ENCODE peak calls at places on chromosomes 4 and X, in ten cellular contexts. One of them, this sample, is unnamed.

GRCh38 chr4:121583396-121583795 is 113.4 kb downstream of the ANXA5 start:
- DNase-seq in GM23338: no peak
- DNase-seq in H1: no peak
- DNase-seq in upper lobe of left lung: no peak
- DNase-seq in stomach: no peak
- DNase-seq in spleen: no peak
- DNase-seq in SK-N-SH: no peak
- DNase-seq in esophagus muscularis mucosa: no peak
- DNase-seq in endothelial cell of umbilical vein: no peak
- DNase-seq in breast epithelium: no peak
- DNase-seq in this sample: no peak

GRCh38 chr4:32161382-32161781 is 1441.2 kb downstream of the PCDH7 start:
- DNase-seq in GM23338: no peak
- DNase-seq in H1: no peak
- DNase-seq in upper lobe of left lung: no peak
- DNase-seq in stomach: no peak
- DNase-seq in spleen: no peak
- DNase-seq in SK-N-SH: no peak
- DNase-seq in esophagus muscularis mucosa: no peak
- DNase-seq in endothelial cell of umbilical vein: no peak
- DNase-seq in breast epithelium: no peak
- DNase-seq in this sample: no peak

GRCh38 chr4:62232755-62233280 is 1032.7 kb downstream of the ADGRL3 start:
- DNase-seq in GM23338: no peak
- DNase-seq in H1: no peak
- DNase-seq in upper lobe of left lung: no peak
- DNase-seq in stomach: no peak
- DNase-seq in spleen: no peak
- DNase-seq in SK-N-SH: no peak
- DNase-seq in esophagus muscularis mucosa: no peak
- DNase-seq in endothelial cell of umbilical vein: no peak
- DNase-seq in breast epithelium: no peak
- DNase-seq in this sample: no peak

GRCh38 chr4:83112678-83113428 is 1.7 kb downstream of the PLAC8 start:
- DNase-seq in GM23338: peak
- DNase-seq in H1: no peak
- DNase-seq in upper lobe of left lung: no peak
- DNase-seq in stomach: no peak
- DNase-seq in spleen: no peak
- DNase-seq in SK-N-SH: no peak
- DNase-seq in esophagus muscularis mucosa: no peak
- DNase-seq in endothelial cell of umbilical vein: no peak
- DNase-seq in breast epithelium: no peak
- DNase-seq in this sample: peak

GRCh38 chrX:115378471-115378870 is 89.0 kb downstream of the LUZP4 start:
- DNase-seq in GM23338: no peak
- DNase-seq in H1: no peak
- DNase-seq in upper lobe of left lung: no peak
- DNase-seq in stomach: no peak
- DNase-seq in spleen: no peak
- DNase-seq in SK-N-SH: no peak
- DNase-seq in esophagus muscularis mucosa: no peak
- DNase-seq in endothelial cell of umbilical vein: peak
- DNase-seq in breast epithelium: no peak
- DNase-seq in this sample: no peak

GRCh38 chr4:188960411-188961093 is 821.3 kb downstream of the TRIML1 start:
- DNase-seq in GM23338: no peak
- DNase-seq in H1: no peak
- DNase-seq in upper lobe of left lung: no peak
- DNase-seq in stomach: no peak
- DNase-seq in spleen: no peak
- DNase-seq in SK-N-SH: no peak
- DNase-seq in esophagus muscularis mucosa: no peak
- DNase-seq in endothelial cell of umbilical vein: no peak
- DNase-seq in breast epithelium: no peak
- DNase-seq in this sample: no peak

GRCh38 chr4:37830640-37831039 is 4.2 kb downstream of the PGM2 start:
- DNase-seq in GM23338: no peak
- DNase-seq in H1: no peak
- DNase-seq in upper lobe of left lung: no peak
- DNase-seq in stomach: no peak
- DNase-seq in spleen: no peak
- DNase-seq in SK-N-SH: no peak
- DNase-seq in esophagus muscularis mucosa: no peak
- DNase-seq in endothelial cell of umbilical vein: no peak
- DNase-seq in breast epithelium: no peak
- DNase-seq in this sample: no peak

GRCh38 chr4:123936615-123937014 is 540.0 kb downstream of the SPRY1 start:
- DNase-seq in GM23338: no peak
- DNase-seq in H1: no peak
- DNase-seq in upper lobe of left lung: no peak
- DNase-seq in stomach: no peak
- DNase-seq in spleen: no peak
- DNase-seq in SK-N-SH: no peak
- DNase-seq in esophagus muscularis mucosa: no peak
- DNase-seq in endothelial cell of umbilical vein: peak
- DNase-seq in breast epithelium: no peak
- DNase-seq in this sample: no peak

GRCh38 chr4:183130328-183131155 is 31.5 kb downstream of the WWC2 start:
- DNase-seq in GM23338: no peak
- DNase-seq in H1: no peak
- DNase-seq in upper lobe of left lung: peak
- DNase-seq in stomach: peak
- DNase-seq in spleen: no peak
- DNase-seq in SK-N-SH: peak
- DNase-seq in esophagus muscularis mucosa: no peak
- DNase-seq in endothelial cell of umbilical vein: peak
- DNase-seq in breast epithelium: peak
- DNase-seq in this sample: no peak

GRCh38 chr4:186037692-186038658 is 31.0 kb upstream of the TLR3 start:
- DNase-seq in GM23338: peak
- DNase-seq in H1: no peak
- DNase-seq in upper lobe of left lung: no peak
- DNase-seq in stomach: peak
- DNase-seq in spleen: no peak
- DNase-seq in SK-N-SH: peak
- DNase-seq in esophagus muscularis mucosa: no peak
- DNase-seq in endothelial cell of umbilical vein: peak
- DNase-seq in breast epithelium: peak
- DNase-seq in this sample: peak

GRCh38 chr4:186039697-186040096 is 29.3 kb upstream of the TLR3 start:
- DNase-seq in GM23338: peak
- DNase-seq in H1: no peak
- DNase-seq in upper lobe of left lung: peak
- DNase-seq in stomach: no peak
- DNase-seq in spleen: no peak
- DNase-seq in SK-N-SH: no peak
- DNase-seq in esophagus muscularis mucosa: no peak
- DNase-seq in endothelial cell of umbilical vein: no peak
- DNase-seq in breast epithelium: no peak
- DNase-seq in this sample: no peak

GRCh38 chr4:186040316-186040715 is 28.6 kb upstream of the TLR3 start:
- DNase-seq in GM23338: no peak
- DNase-seq in H1: no peak
- DNase-seq in upper lobe of left lung: no peak
- DNase-seq in stomach: no peak
- DNase-seq in spleen: no peak
- DNase-seq in SK-N-SH: no peak
- DNase-seq in esophagus muscularis mucosa: no peak
- DNase-seq in endothelial cell of umbilical vein: no peak
- DNase-seq in breast epithelium: no peak
- DNase-seq in this sample: no peak

GRCh38 chr4:186033027-186033426 is 35.9 kb upstream of the TLR3 start:
- DNase-seq in GM23338: no peak
- DNase-seq in H1: no peak
- DNase-seq in upper lobe of left lung: no peak
- DNase-seq in stomach: no peak
- DNase-seq in spleen: no peak
- DNase-seq in SK-N-SH: no peak
- DNase-seq in esophagus muscularis mucosa: no peak
- DNase-seq in endothelial cell of umbilical vein: no peak
- DNase-seq in breast epithelium: no peak
- DNase-seq in this sample: no peak

DNA sequence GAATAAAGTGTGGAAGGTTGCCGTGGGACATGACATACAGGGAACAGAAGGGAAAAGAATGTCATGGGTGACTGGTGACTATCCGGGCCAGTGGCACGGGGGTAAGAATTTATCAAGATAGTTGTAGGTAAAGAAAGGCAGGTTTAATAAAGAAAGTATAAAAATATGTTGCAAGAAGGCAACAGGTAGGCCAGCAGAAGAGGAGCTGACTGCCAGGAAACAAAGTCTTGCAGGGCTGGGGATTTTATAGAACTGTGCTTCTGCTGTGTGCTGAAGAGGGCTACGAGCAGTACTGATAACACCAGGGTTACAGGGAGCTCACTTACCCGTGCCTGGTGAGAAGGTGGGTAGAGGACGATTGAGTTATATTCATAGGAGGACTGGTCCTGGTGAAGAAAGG is 31.8 kb upstream of the TLR3 start:
- DNase-seq in GM23338: no peak
- DNase-seq in H1: no peak
- DNase-seq in upper lobe of left lung: no peak
- DNase-seq in stomach: no peak
- DNase-seq in spleen: no peak
- DNase-seq in SK-N-SH: no peak
- DNase-seq in esophagus muscularis mucosa: no peak
- DNase-seq in endothelial cell of umbilical vein: no peak
- DNase-seq in breast epithelium: no peak
- DNase-seq in this sample: no peak
- TF ChIP-seq CTCF in GM23338: no peak
- TF ChIP-seq CTCF in H1: no peak
- TF ChIP-seq CTCF in upper lobe of left lung: no peak
- TF ChIP-seq CTCF in stomach: no peak
- TF ChIP-seq CTCF in spleen: no peak
- TF ChIP-seq CTCF in SK-N-SH: no peak
- TF ChIP-seq CTCF in esophagus muscularis mucosa: no peak
- TF ChIP-seq CTCF in endothelial cell of umbilical vein: no peak
- TF ChIP-seq CTCF in breast epithelium: no peak
- TF ChIP-seq CTCF in this sample: no peak

DNA sequence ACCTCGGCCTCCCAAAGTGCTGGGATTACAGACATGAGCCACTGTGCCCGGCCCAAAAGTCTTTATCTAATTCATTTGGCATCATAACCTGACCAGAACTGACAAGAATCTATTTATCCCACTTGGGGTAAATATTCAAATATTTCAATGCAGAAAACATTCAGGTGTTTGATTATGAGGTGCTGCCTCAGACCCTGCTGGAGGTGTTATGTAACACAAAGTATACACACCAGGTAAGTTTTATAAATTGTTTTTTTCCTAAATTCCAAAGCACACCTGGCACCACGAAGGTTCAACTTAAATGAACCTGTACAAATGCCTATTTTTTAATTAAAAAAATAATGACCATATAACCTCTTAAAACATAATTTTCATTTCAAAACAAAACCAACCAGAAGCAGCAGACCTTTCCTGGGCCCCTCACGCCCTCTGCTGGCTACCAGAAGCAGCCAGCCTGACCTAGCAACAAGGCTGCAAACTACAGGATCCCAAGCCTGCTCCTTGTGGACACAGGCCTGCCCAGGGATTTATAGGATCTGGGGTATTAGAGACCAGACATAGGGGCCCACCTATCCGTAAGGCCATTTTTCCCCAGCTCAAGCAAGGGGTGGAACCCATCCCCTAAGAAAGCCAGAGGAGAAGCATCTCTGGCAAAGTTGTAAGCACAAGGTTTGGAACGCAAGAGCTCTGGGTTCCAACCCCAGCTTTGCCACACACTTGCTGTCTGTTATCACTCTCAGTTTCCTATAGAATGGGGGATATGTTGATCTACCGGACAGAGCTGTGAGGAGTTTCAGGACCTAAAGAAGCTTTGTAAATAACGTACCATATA is 11.7 kb downstream of the OTUD5 start:
- DNase-seq in GM23338: peak
- DNase-seq in H1: no peak
- DNase-seq in upper lobe of left lung: peak
- DNase-seq in stomach: peak
- DNase-seq in spleen: peak
- DNase-seq in SK-N-SH: peak
- DNase-seq in esophagus muscularis mucosa: no peak
- DNase-seq in endothelial cell of umbilical vein: peak
- DNase-seq in breast epithelium: no peak
- DNase-seq in this sample: peak
- H3K4me3 ChIP-seq in GM23338: no peak
- H3K4me3 ChIP-seq in H1: no peak
- H3K4me3 ChIP-seq in upper lobe of left lung: no peak
- H3K4me3 ChIP-seq in stomach: no peak
- H3K4me3 ChIP-seq in spleen: no peak
- H3K4me3 ChIP-seq in SK-N-SH: no peak
- H3K4me3 ChIP-seq in esophagus muscularis mucosa: no peak
- H3K4me3 ChIP-seq in endothelial cell of umbilical vein: no peak
- H3K4me3 ChIP-seq in breast epithelium: no peak
- H3K4me3 ChIP-seq in this sample: no peak

DNA sequence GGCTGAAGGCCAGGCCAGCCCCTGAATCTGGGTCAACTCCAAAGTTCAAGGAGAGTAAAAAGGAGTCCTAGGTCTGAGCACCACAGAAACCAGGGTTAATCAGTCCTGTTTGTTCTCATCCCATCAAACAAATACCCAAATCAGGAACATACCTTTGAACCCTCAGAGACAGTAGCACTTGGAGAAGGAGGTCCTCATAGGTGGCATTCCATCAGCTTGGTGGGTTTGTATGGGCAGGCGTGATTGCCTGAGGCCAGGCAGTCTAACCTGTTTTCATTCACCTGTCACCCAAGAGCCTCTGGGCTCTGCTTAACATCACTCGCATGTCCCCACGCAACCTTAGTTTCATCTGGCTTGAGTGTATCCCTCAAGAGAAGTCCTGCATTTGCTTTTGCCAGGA is 17.5 kb upstream of the MBTPS2 start:
- DNase-seq in GM23338: no peak
- DNase-seq in H1: no peak
- DNase-seq in upper lobe of left lung: no peak
- DNase-seq in stomach: no peak
- DNase-seq in spleen: no peak
- DNase-seq in SK-N-SH: no peak
- DNase-seq in esophagus muscularis mucosa: no peak
- DNase-seq in endothelial cell of umbilical vein: no peak
- DNase-seq in breast epithelium: no peak
- DNase-seq in this sample: no peak
- TF ChIP-seq POLR2AphosphoS5 in GM23338: no peak
- TF ChIP-seq POLR2AphosphoS5 in H1: no peak
- TF ChIP-seq POLR2AphosphoS5 in upper lobe of left lung: no peak
- TF ChIP-seq POLR2AphosphoS5 in stomach: no peak
- TF ChIP-seq POLR2AphosphoS5 in spleen: no peak
- TF ChIP-seq POLR2AphosphoS5 in SK-N-SH: no peak
- TF ChIP-seq POLR2AphosphoS5 in esophagus muscularis mucosa: no peak
- TF ChIP-seq POLR2AphosphoS5 in endothelial cell of umbilical vein: no peak
- TF ChIP-seq POLR2AphosphoS5 in breast epithelium: no peak
- TF ChIP-seq POLR2AphosphoS5 in this sample: no peak

DNA sequence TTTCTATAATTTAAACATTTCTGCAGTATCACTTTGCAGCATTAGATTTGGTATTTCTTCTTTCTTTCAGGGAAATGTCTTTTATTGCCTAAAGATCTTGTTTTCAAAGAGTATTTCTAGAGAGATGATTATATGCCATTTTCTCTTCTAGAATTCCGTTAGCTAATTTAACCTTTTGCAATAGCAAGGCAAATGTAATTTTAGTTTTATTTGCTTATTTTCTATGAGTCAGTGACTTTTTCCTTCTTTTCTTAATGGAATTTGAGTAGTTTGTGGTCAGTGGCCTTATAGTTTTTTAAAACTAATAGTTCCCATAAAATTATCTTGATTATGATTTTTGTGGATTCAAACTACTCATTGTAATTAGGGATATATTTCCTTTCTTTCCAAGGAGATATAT is 72.2 kb downstream of the CCKAR start:
- DNase-seq in GM23338: no peak
- DNase-seq in H1: no peak
- DNase-seq in upper lobe of left lung: no peak
- DNase-seq in stomach: no peak
- DNase-seq in spleen: no peak
- DNase-seq in SK-N-SH: no peak
- DNase-seq in esophagus muscularis mucosa: no peak
- DNase-seq in endothelial cell of umbilical vein: no peak
- DNase-seq in breast epithelium: no peak
- DNase-seq in this sample: no peak
- TF ChIP-seq CTCF in GM23338: no peak
- TF ChIP-seq CTCF in H1: no peak
- TF ChIP-seq CTCF in upper lobe of left lung: no peak
- TF ChIP-seq CTCF in stomach: no peak
- TF ChIP-seq CTCF in spleen: no peak
- TF ChIP-seq CTCF in SK-N-SH: no peak
- TF ChIP-seq CTCF in esophagus muscularis mucosa: no peak
- TF ChIP-seq CTCF in endothelial cell of umbilical vein: no peak
- TF ChIP-seq CTCF in breast epithelium: no peak
- TF ChIP-seq CTCF in this sample: no peak

This sample was measured in transverse colon.